ENCODE peak calls at places on chromosome 12, in eight cellular contexts. One of them, this sample, is unnamed.

GRCh38 chr12:13472690-13473089 is 276.2 kb downstream of the EMP1 start:
- DNase-seq in ascending aorta: no peak
- DNase-seq in left ventricle myocardium inferior: no peak
- DNase-seq in fibroblast of the conjunctiva: no peak
- DNase-seq in uterus: no peak
- DNase-seq in stimulated activated CD4-positive, alpha-beta T cell treated with anti-CD3 and anti-CD28 coated beads, Interleukin-1b, Interleukin-23, amount 100 ng/mL, for 1 hour: no peak
- DNase-seq in GM23338: no peak
- DNase-seq in NCI-H345: no peak
- DNase-seq in this sample: peak

GRCh38 chr12:27703720-27704452 is 6.7 kb upstream of the MRPS35 start:
- DNase-seq in ascending aorta: peak
- DNase-seq in left ventricle myocardium inferior: peak
- DNase-seq in fibroblast of the conjunctiva: peak
- DNase-seq in uterus: peak
- DNase-seq in stimulated activated CD4-positive, alpha-beta T cell treated with anti-CD3 and anti-CD28 coated beads, Interleukin-1b, Interleukin-23, amount 100 ng/mL, for 1 hour: peak
- DNase-seq in GM23338: peak
- DNase-seq in NCI-H345: peak
- DNase-seq in this sample: peak

GRCh38 chr12:62435337-62436163 is 31.1 kb upstream of the MON2 start:
- DNase-seq in ascending aorta: peak
- DNase-seq in left ventricle myocardium inferior: peak
- DNase-seq in fibroblast of the conjunctiva: peak
- DNase-seq in uterus: peak
- DNase-seq in stimulated activated CD4-positive, alpha-beta T cell treated with anti-CD3 and anti-CD28 coated beads, Interleukin-1b, Interleukin-23, amount 100 ng/mL, for 1 hour: no peak
- DNase-seq in GM23338: peak
- DNase-seq in NCI-H345: peak
- DNase-seq in this sample: peak

GRCh38 chr12:27236498-27236897 is 7.6 kb upstream of the STK38L start:
- DNase-seq in ascending aorta: no peak
- DNase-seq in left ventricle myocardium inferior: no peak
- DNase-seq in fibroblast of the conjunctiva: no peak
- DNase-seq in uterus: no peak
- DNase-seq in stimulated activated CD4-positive, alpha-beta T cell treated with anti-CD3 and anti-CD28 coated beads, Interleukin-1b, Interleukin-23, amount 100 ng/mL, for 1 hour: no peak
- DNase-seq in GM23338: no peak
- DNase-seq in NCI-H345: no peak
- DNase-seq in this sample: no peak

GRCh38 chr12:113612076-113612728 is 140.5 kb upstream of the LHX5 start:
- DNase-seq in ascending aorta: no peak
- DNase-seq in left ventricle myocardium inferior: no peak
- DNase-seq in fibroblast of the conjunctiva: no peak
- DNase-seq in uterus: no peak
- DNase-seq in stimulated activated CD4-positive, alpha-beta T cell treated with anti-CD3 and anti-CD28 coated beads, Interleukin-1b, Interleukin-23, amount 100 ng/mL, for 1 hour: no peak
- DNase-seq in GM23338: no peak
- DNase-seq in NCI-H345: no peak
- DNase-seq in this sample: no peak

GRCh38 chr12:104658085-104658484 is 201.3 kb downstream of the CHST11 start:
- DNase-seq in ascending aorta: no peak
- DNase-seq in left ventricle myocardium inferior: no peak
- DNase-seq in fibroblast of the conjunctiva: no peak
- DNase-seq in uterus: no peak
- DNase-seq in stimulated activated CD4-positive, alpha-beta T cell treated with anti-CD3 and anti-CD28 coated beads, Interleukin-1b, Interleukin-23, amount 100 ng/mL, for 1 hour: no peak
- DNase-seq in GM23338: no peak
- DNase-seq in NCI-H345: no peak
- DNase-seq in this sample: no peak

GRCh38 chr12:51070004-51070403 is 13.4 kb downstream of the CSRNP2 start:
- DNase-seq in ascending aorta: no peak
- DNase-seq in left ventricle myocardium inferior: no peak
- DNase-seq in fibroblast of the conjunctiva: peak
- DNase-seq in uterus: no peak
- DNase-seq in stimulated activated CD4-positive, alpha-beta T cell treated with anti-CD3 and anti-CD28 coated beads, Interleukin-1b, Interleukin-23, amount 100 ng/mL, for 1 hour: no peak
- DNase-seq in GM23338: no peak
- DNase-seq in NCI-H345: no peak
- DNase-seq in this sample: no peak

GRCh38 chr12:52561880-52562449 is 9.0 kb upstream of the KRT71 start:
- DNase-seq in ascending aorta: no peak
- DNase-seq in left ventricle myocardium inferior: no peak
- DNase-seq in fibroblast of the conjunctiva: no peak
- DNase-seq in uterus: no peak
- DNase-seq in stimulated activated CD4-positive, alpha-beta T cell treated with anti-CD3 and anti-CD28 coated beads, Interleukin-1b, Interleukin-23, amount 100 ng/mL, for 1 hour: no peak
- DNase-seq in GM23338: peak
- DNase-seq in NCI-H345: no peak
- DNase-seq in this sample: no peak

GRCh38 chr12:15632708-15633107 is 156.5 kb downstream of the EPS8 start:
- DNase-seq in ascending aorta: no peak
- DNase-seq in left ventricle myocardium inferior: no peak
- DNase-seq in fibroblast of the conjunctiva: no peak
- DNase-seq in uterus: no peak
- DNase-seq in stimulated activated CD4-positive, alpha-beta T cell treated with anti-CD3 and anti-CD28 coated beads, Interleukin-1b, Interleukin-23, amount 100 ng/mL, for 1 hour: no peak
- DNase-seq in GM23338: no peak
- DNase-seq in NCI-H345: no peak
- DNase-seq in this sample: no peak

GRCh38 chr12:112947314-112947713 is 9.0 kb downstream of the OAS3 start:
- DNase-seq in ascending aorta: no peak
- DNase-seq in left ventricle myocardium inferior: no peak
- DNase-seq in fibroblast of the conjunctiva: no peak
- DNase-seq in uterus: no peak
- DNase-seq in stimulated activated CD4-positive, alpha-beta T cell treated with anti-CD3 and anti-CD28 coated beads, Interleukin-1b, Interleukin-23, amount 100 ng/mL, for 1 hour: no peak
- DNase-seq in GM23338: no peak
- DNase-seq in NCI-H345: no peak
- DNase-seq in this sample: no peak

GRCh38 chr12:54009171-54010052 is 627 bp downstream of the HOXC8 start:
- DNase-seq in ascending aorta: no peak
- DNase-seq in left ventricle myocardium inferior: no peak
- DNase-seq in fibroblast of the conjunctiva: no peak
- DNase-seq in uterus: no peak
- DNase-seq in stimulated activated CD4-positive, alpha-beta T cell treated with anti-CD3 and anti-CD28 coated beads, Interleukin-1b, Interleukin-23, amount 100 ng/mL, for 1 hour: no peak
- DNase-seq in GM23338: no peak
- DNase-seq in NCI-H345: no peak
- DNase-seq in this sample: no peak

GRCh38 chr12:68259318-68259940 is 6.0 kb upstream of the IL22 start:
- DNase-seq in ascending aorta: no peak
- DNase-seq in left ventricle myocardium inferior: no peak
- DNase-seq in fibroblast of the conjunctiva: no peak
- DNase-seq in uterus: no peak
- DNase-seq in stimulated activated CD4-positive, alpha-beta T cell treated with anti-CD3 and anti-CD28 coated beads, Interleukin-1b, Interleukin-23, amount 100 ng/mL, for 1 hour: no peak
- DNase-seq in GM23338: no peak
- DNase-seq in NCI-H345: no peak
- DNase-seq in this sample: peak

GRCh38 chr12:76763746-76764675 is at the start of gene ZDHHC17:
- DNase-seq in ascending aorta: peak
- DNase-seq in left ventricle myocardium inferior: peak
- DNase-seq in fibroblast of the conjunctiva: peak
- DNase-seq in uterus: peak
- DNase-seq in stimulated activated CD4-positive, alpha-beta T cell treated with anti-CD3 and anti-CD28 coated beads, Interleukin-1b, Interleukin-23, amount 100 ng/mL, for 1 hour: peak
- DNase-seq in GM23338: peak
- DNase-seq in NCI-H345: peak
- DNase-seq in this sample: peak

GRCh38 chr12:126747530-126748149 is 1519.3 kb upstream of the TMEM132C start:
- DNase-seq in ascending aorta: no peak
- DNase-seq in left ventricle myocardium inferior: peak
- DNase-seq in fibroblast of the conjunctiva: no peak
- DNase-seq in uterus: no peak
- DNase-seq in stimulated activated CD4-positive, alpha-beta T cell treated with anti-CD3 and anti-CD28 coated beads, Interleukin-1b, Interleukin-23, amount 100 ng/mL, for 1 hour: peak
- DNase-seq in GM23338: peak
- DNase-seq in NCI-H345: no peak
- DNase-seq in this sample: peak

GRCh38 chr12:45010051-45010450 is 40.8 kb downstream of the DBX2 start:
- DNase-seq in ascending aorta: no peak
- DNase-seq in left ventricle myocardium inferior: no peak
- DNase-seq in fibroblast of the conjunctiva: peak
- DNase-seq in uterus: no peak
- DNase-seq in stimulated activated CD4-positive, alpha-beta T cell treated with anti-CD3 and anti-CD28 coated beads, Interleukin-1b, Interleukin-23, amount 100 ng/mL, for 1 hour: no peak
- DNase-seq in GM23338: no peak
- DNase-seq in NCI-H345: no peak
- DNase-seq in this sample: no peak

GRCh38 chr12:52005903-52006703 is 643 bp upstream of the TAMALIN start:
- DNase-seq in ascending aorta: peak
- DNase-seq in left ventricle myocardium inferior: no peak
- DNase-seq in fibroblast of the conjunctiva: no peak
- DNase-seq in uterus: peak
- DNase-seq in stimulated activated CD4-positive, alpha-beta T cell treated with anti-CD3 and anti-CD28 coated beads, Interleukin-1b, Interleukin-23, amount 100 ng/mL, for 1 hour: no peak
- DNase-seq in GM23338: peak
- DNase-seq in NCI-H345: peak
- DNase-seq in this sample: no peak

GRCh38 chr12:82608706-82609105 is 78.0 kb upstream of the TMTC2 start:
- DNase-seq in ascending aorta: no peak
- DNase-seq in left ventricle myocardium inferior: no peak
- DNase-seq in fibroblast of the conjunctiva: no peak
- DNase-seq in uterus: no peak
- DNase-seq in stimulated activated CD4-positive, alpha-beta T cell treated with anti-CD3 and anti-CD28 coated beads, Interleukin-1b, Interleukin-23, amount 100 ng/mL, for 1 hour: no peak
- DNase-seq in GM23338: no peak
- DNase-seq in NCI-H345: no peak
- DNase-seq in this sample: no peak

GRCh38 chr12:68623984-68624383 is 13.3 kb downstream of the RAP1B start:
- DNase-seq in ascending aorta: no peak
- DNase-seq in left ventricle myocardium inferior: no peak
- DNase-seq in fibroblast of the conjunctiva: no peak
- DNase-seq in uterus: no peak
- DNase-seq in stimulated activated CD4-positive, alpha-beta T cell treated with anti-CD3 and anti-CD28 coated beads, Interleukin-1b, Interleukin-23, amount 100 ng/mL, for 1 hour: no peak
- DNase-seq in GM23338: no peak
- DNase-seq in NCI-H345: no peak
- DNase-seq in this sample: peak